ENCODE peak calls at places on chromosomes 16 and 17, in five cellular contexts. D is HepG2, T is GM12878, R is NT2/D1, X is H1. C is an unnamed sample.

GRCh38 chr17:73203788-73204479 is 11.1 kb downstream of the COG1 start:
- DNase-seq in T (no peak), X (no peak), R (no peak), D (peak; percentile 81), C (no peak)

GRCh38 chr17:7038025-7038862 is 2.4 kb downstream of the SLC16A13 start:
- DNase-seq in R (no peak), D (no peak), X (no peak), T (no peak), C (no peak)

GRCh38 chr17:58249270-58250133 is 11.1 kb downstream of the LPO start:
- DNase-seq in T (no peak), D (peak; percentile 24), X (no peak), R (peak; percentile 50), C (peak; percentile 94)

GRCh38 chr17:62619413-62620155 is 7.9 kb upstream of the MRC2 start:
- DNase-seq in T (no peak), D (no peak), R (no peak), X (no peak), C (no peak)

GRCh38 chr17:10200016-10200415 is 1.6 kb upstream of the GAS7 start:
- DNase-seq in R (no peak), D (no peak), T (no peak), X (no peak), C (no peak)

GRCh38 chr17:78117027-78117981 is 11.3 kb downstream of the TMC6 start:
- DNase-seq in X (no peak), T (no peak), D (no peak), R (no peak), C (no peak)

GRCh38 chr16:17532338-17532995 is 61.7 kb upstream of the XYLT1 start:
- DNase-seq in D (no peak), X (no peak), R (no peak), T (no peak), C (no peak)

GRCh38 chr16:23796941-23797340 is 38.8 kb upstream of the PRKCB start:
- DNase-seq in D (no peak), T (no peak), R (no peak), X (no peak), C (no peak)

GRCh38 chr17:32335647-32336046 is 6.3 kb downstream of the C17orf75 start:
- DNase-seq in X (no peak), T (no peak), D (no peak), R (no peak), C (no peak)

GRCh38 chr17:21041753-21042433 is 918 bp downstream of the USP22 start:
- DNase-seq in R (peak; percentile 50), X (peak; percentile 58), D (peak; percentile 71), T (no peak), C (peak; percentile 71)

GRCh38 chr17:82051776-82052637 is at the start of the genes GPS1 and RFNG:
- DNase-seq in X (no peak), D (peak; percentile 60), R (no peak), T (no peak), C (peak; percentile 85)

GRCh38 chr17:48310748-48311213 is 119.2 kb downstream of the SKAP1 start:
- DNase-seq in D (no peak), R (no peak), X (no peak), T (no peak), C (peak; percentile 52)

GRCh38 chr17:57916925-57917858 is 38.0 kb downstream of the CUEDC1 start:
- DNase-seq in D (peak; percentile 53), X (no peak), R (no peak), T (no peak), C (no peak)

GRCh38 chr17:35338230-35338629 is 35.2 kb downstream of the SLFN11 start:
- DNase-seq in T (no peak), X (no peak), D (no peak), R (no peak), C (no peak)

GRCh38 chr17:82536220-82537201 is 17.0 kb downstream of the FOXK2 start:
- DNase-seq in R (no peak), T (no peak), X (no peak), D (no peak), C (no peak)

GRCh38 chr17:67730706-67731105 is 13.0 kb downstream of the NOL11 start:
- DNase-seq in X (no peak), D (no peak), T (no peak), R (no peak), C (no peak)

GRCh38 chr16:78598186-78598585 is 498.7 kb downstream of the WWOX start:
- DNase-seq in T (no peak), R (no peak), D (no peak), X (no peak), C (no peak)

GRCh38 chr16:50301626-50302471 is 35.5 kb downstream of the ADCY7 start:
- DNase-seq in T (no peak), D (no peak), X (no peak), R (no peak), C (no peak)

DNA sequence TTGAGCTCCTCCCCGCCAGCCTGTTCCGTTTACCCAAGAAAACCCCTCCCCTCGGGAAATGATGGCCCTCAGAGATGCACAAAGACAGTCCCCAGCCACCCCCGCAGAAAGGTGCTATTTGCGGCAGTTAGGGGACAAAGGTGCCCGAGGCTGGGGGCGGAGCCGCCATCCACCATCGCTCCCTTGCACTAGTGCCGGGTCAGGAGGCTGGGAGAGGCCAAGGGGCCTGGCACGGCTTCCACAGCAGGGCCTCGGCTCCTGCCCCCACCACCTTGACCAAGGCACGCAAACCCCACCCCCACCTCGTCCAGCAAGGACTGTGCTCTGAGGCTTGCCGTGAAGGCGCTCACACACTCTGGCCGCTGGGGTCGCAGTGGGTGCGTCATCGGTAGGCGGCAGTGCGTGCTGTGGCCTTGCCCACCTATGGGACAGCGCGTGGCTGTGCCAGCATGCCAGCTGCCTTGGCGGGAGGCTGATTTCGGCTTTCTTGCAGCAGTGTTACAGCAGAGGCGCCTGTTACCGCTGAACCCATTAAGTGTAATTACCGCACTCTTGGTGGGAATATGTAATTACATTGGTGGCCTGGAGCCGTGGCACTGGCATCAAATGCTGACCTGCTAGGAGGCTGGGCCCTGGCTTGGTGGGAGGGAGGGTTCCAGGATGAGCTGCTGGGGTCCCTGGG is 31.8 kb downstream of the TPSG1 start:
- DNase-seq in T (no peak), R (no peak), D (peak; percentile 19), X (no peak), C (no peak)
- TF ChIP-seq SUZ12 in T (no peak), R (no peak), D (no peak), X (no peak), C (no peak)

DNA sequence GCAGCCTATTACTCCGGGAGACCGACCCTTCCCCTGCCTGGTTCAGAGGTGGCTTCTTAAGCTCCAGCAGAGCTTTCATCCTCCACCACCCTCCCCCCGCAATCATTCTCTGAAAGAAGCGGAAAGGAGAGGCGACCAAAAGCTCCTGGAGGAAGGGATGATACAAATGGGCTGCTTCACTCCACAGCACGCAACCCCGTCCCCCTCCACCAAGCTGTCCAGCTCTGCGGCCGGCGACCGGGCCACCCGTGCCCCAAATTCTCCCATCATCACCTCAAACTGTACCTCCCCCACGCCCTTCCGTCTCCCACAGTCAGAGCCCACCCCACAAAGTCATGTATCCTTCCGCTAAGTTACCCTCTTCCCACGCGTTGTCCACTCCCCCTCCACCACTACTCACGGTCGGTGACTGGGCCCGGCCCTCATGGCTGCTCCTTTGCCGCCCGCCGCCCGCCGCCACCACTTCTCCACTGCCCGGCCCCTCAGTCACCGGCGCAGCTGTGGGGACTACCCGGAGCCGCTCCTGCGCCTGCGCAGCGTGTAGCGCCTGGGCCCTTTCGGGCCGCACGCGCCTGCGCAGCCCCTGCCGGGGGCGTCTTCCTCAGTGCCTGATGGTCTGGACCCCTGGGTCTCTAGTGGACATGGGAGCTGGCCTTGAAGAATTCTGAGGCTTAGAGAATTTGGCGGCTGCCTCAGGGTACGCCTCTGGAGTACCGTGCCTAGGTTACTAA is at the start of gene FAM222B:
- DNase-seq in X (peak; percentile 54), R (peak; percentile 59), T (peak; percentile 51), D (peak; percentile 79), C (peak; percentile 95)
- TF ChIP-seq SUZ12 in X (no peak), R (no peak), T (no peak), D (no peak), C (no peak)

GRCh38 chr16:89583895-89584644 is 8.5 kb downstream of the CPNE7 start:
- DNase-seq in X (no peak), R (no peak), T (no peak), D (no peak), C (no peak)

GRCh38 chr16:89582614-89583196 is 7.1 kb downstream of the CPNE7 start:
- DNase-seq in X (no peak), T (no peak), R (no peak), D (no peak), C (no peak)

GRCh38 chr16:89581045-89581695 is 5.6 kb downstream of the CPNE7 start:
- DNase-seq in D (peak; percentile 50), T (no peak), X (no peak), R (no peak), C (no peak)

GRCh38 chr16:89583197-89583894 is 7.8 kb downstream of the CPNE7 start:
- DNase-seq in R (no peak), X (no peak), T (no peak), D (no peak), C (no peak)

GRCh38 chr16:89581861-89582563 is 6.5 kb downstream of the CPNE7 start:
- DNase-seq in R (no peak), D (peak; percentile 71), X (no peak), T (no peak), C (no peak)
- TF ChIP-seq SUZ12 in R (no peak), D (no peak), X (no peak), T (no peak), C (no peak)

GRCh38 chr17:63916566-63917185 is 2.0 kb downstream of the GH1 start:
- DNase-seq in X (no peak), R (no peak), D (no peak), T (no peak), C (no peak)

GRCh38 chr17:63911657-63912100 is 621 bp upstream of the CSHL1 start:
- DNase-seq in X (no peak), R (no peak), D (no peak), T (no peak), C (peak; percentile 73)

GRCh38 chr17:63911041-63911635 is at the start of gene CSHL1:
- DNase-seq in X (no peak), R (no peak), T (no peak), D (no peak), C (no peak)

GRCh38 chr17:63917646-63918045 is 993 bp downstream of the GH1 start:
- DNase-seq in T (no peak), D (no peak), X (no peak), R (no peak), C (no peak)

DNA sequence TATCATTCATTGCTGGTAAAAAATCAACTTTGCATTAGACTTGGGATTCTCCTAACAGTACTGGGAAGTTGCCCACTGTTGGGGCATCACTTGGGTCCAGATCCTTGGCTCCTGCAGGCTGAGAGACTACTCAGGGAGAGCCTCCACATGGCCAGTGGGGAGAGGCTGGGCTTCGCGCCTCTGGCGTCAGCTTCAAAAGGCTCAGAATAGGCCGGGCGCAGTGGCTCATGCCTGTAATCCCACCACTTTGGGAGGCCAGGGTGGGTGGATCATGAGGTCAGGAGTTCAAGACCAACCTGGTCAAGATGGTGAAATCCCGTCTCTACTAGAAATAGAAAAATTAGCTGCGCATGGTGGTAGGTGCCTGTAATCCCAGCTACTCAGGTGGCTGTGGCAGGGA is 3.4 kb upstream of the CSHL1 start:
- DNase-seq in D (no peak), T (no peak), X (no peak), R (no peak), C (no peak)
- TF ChIP-seq SUZ12 in D (no peak), T (no peak), X (no peak), R (no peak), C (no peak)

DNA sequence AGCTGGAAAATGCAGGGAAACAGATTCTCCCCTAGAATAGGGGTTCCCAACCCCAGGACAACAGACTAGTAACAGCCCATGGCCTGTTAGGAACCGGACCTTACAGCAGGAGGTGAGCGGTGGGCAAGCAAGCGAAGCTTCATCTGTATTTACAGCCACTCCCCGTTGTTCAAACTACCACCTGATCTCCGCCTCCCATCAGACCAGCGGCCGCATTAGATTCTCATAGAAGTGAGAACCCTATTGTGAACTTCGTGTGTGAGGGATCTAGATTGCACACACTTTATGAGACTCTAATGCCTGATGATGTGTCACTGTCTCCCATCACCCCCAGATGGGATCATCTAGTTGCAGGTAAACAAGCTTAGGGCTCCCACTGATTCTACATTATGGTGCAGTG is 3.5 kb downstream of the CD300LB start:
- DNase-seq in X (no peak), D (no peak), R (no peak), T (no peak), C (no peak)
- TF ChIP-seq SUZ12 in X (no peak), D (no peak), R (no peak), T (no peak), C (no peak)